ENCODE peak calls at places on chromosomes 2 and 18, in six cellular contexts. M is tibial nerve, D is fibroblast of pulmonary artery, J is T-helper 9 cell, R is nephron progenitor cell, A is amniotic stem cell. N is an unnamed sample.

GRCh38 chr2:231926180-231926741 is at the start of gene NPPC:
- DNase-seq in J (no peak), A (peak; percentile 27), M (no peak), D (peak; percentile 48), R (peak; percentile 85), N (no peak)

GRCh38 chr2:136308621-136309020 is 190.7 kb upstream of the CXCR4 start:
- DNase-seq in J (no peak), D (no peak), A (no peak), M (no peak), R (no peak), N (no peak)

GRCh38 chr18:67183398-67183797 is 333.1 kb downstream of the DSEL start:
- DNase-seq in A (no peak), J (no peak), R (no peak), M (no peak), D (no peak), N (no peak)

GRCh38 chr18:36328385-36328858 is 30.9 kb downstream of the FHOD3 start:
- DNase-seq in M (no peak), R (no peak), J (no peak), D (no peak), A (no peak), N (no peak)

GRCh38 chr2:154425999-154426398 is 272.5 kb upstream of the KCNJ3 start:
- DNase-seq in A (no peak), D (peak; percentile 1), M (no peak), R (no peak), J (no peak), N (no peak)

GRCh38 chr2:119223521-119224390 is at the start of gene STEAP3:
- DNase-seq in R (peak; percentile 89), A (no peak), D (peak; percentile 40), J (no peak), M (peak; percentile 43), N (peak; percentile 22)

GRCh38 chr2:98518106-98518505 is 73.4 kb downstream of the INPP4A start:
- DNase-seq in R (no peak), A (no peak), D (peak; percentile 46), J (peak; percentile 39), M (no peak), N (no peak)

GRCh38 chr18:79548986-79549637 is 130.5 kb upstream of the CTDP1 start:
- DNase-seq in J (no peak), A (no peak), M (no peak), D (no peak), R (no peak), N (peak; percentile 57)

GRCh38 chr2:217275091-217275490 is 415.2 kb upstream of the TNP1 start:
- DNase-seq in D (no peak), M (no peak), R (no peak), J (no peak), A (no peak), N (no peak)

GRCh38 chr2:501130-501529 is 176.1 kb downstream of the TMEM18 start:
- DNase-seq in M (no peak), R (no peak), A (no peak), J (no peak), D (no peak), N (no peak)

GRCh38 chr2:215982465-215982875 is 30.9 kb downstream of the MREG start:
- DNase-seq in J (no peak), M (no peak), A (no peak), D (no peak), R (no peak), N (no peak)

GRCh38 chr2:64212801-64213321 is 68.6 kb upstream of the PELI1 start:
- DNase-seq in M (no peak), D (peak; percentile 79), A (no peak), J (no peak), R (no peak), N (no peak)

GRCh38 chr2:109054865-109055264 is 65.8 kb upstream of the EDAR start:
- DNase-seq in A (no peak), R (no peak), M (no peak), D (no peak), J (no peak), N (no peak)

GRCh38 chr2:39870871-39871270 is 91.8 kb upstream of the THUMPD2 start:
- DNase-seq in D (no peak), R (no peak), M (no peak), A (no peak), J (no peak), N (no peak)

GRCh38 chr18:6031004-6031403 is 135.7 kb upstream of the TMEM200C start:
- DNase-seq in M (no peak), A (no peak), J (no peak), D (no peak), R (no peak), N (no peak)

GRCh38 chr2:36348721-36349120 is 6.9 kb upstream of the CRIM1 start:
- DNase-seq in M (no peak), J (no peak), R (no peak), A (no peak), D (no peak), N (no peak)

N was measured in ascending aorta.